ENCODE peak calls at places on chromosomes 4 and X, in eight cellular contexts. H, S, R, Q, N, L, A and K are unnamed samples.
A peak's percentile ranks its signal among the peaks of the same experiment; 100 is the strongest.

GRCh38 chrX:31545726-31546125 is 473.9 kb upstream of the FTHL17 start:
- DNase-seq in S (no peak), N (no peak), R (no peak), H (no peak), L (no peak), A (no peak), Q (no peak), K (no peak)

GRCh38 chr4:149884046-149884445 is 68.4 kb upstream of the IQCM start:
- DNase-seq in H (no peak), L (peak; percentile 72), R (no peak), A (no peak), S (no peak), N (no peak), Q (no peak), K (no peak)

GRCh38 chr4:135236035-135236434 is 1034.4 kb upstream of the PABPC4L start:
- DNase-seq in N (no peak), H (no peak), S (no peak), A (no peak), R (no peak), L (no peak), Q (no peak), K (no peak)

GRCh38 chr4:175802988-175803387 is 9.1 kb downstream of the GPM6A start:
- DNase-seq in H (no peak), N (no peak), L (no peak), Q (no peak), A (no peak), S (no peak), R (no peak), K (no peak)

GRCh38 chr4:184818216-184818564 is 7.6 kb downstream of the ACSL1 start:
- DNase-seq in H (no peak), Q (no peak), N (no peak), A (no peak), S (no peak), R (no peak), L (no peak), K (no peak)

GRCh38 chr4:931194-931959 is 739 bp downstream of the GAK start:
- DNase-seq in N (peak; percentile 48), S (no peak), L (peak; percentile 58), Q (no peak), A (no peak), H (no peak), R (no peak), K (no peak)

GRCh38 chr4:15478724-15479088 is 9.0 kb downstream of the CC2D2A start:
- DNase-seq in Q (no peak), N (no peak), R (no peak), S (no peak), H (no peak), A (no peak), L (no peak), K (no peak)

GRCh38 chr4:177761692-177762091 is 319.5 kb upstream of the AGA start:
- DNase-seq in Q (no peak), A (no peak), N (no peak), R (no peak), S (no peak), L (no peak), H (no peak), K (no peak)

GRCh38 chrX:154136627-154137161 is 7.3 kb upstream of the OPN1LW start:
- DNase-seq in H (peak; percentile 87), A (peak; percentile 74), L (peak; percentile 60), Q (peak; percentile 1), R (peak; percentile 86), N (peak; percentile 36), S (peak; percentile 78), K (no peak)

GRCh38 chr4:111136438-111136837 is 513.6 kb upstream of the PITX2 start:
- DNase-seq in R (peak; percentile 29), Q (no peak), L (no peak), S (no peak), N (peak; percentile 20), A (no peak), H (no peak), K (no peak)

GRCh38 chr4:24878256-24879016 is 34.4 kb downstream of the CCDC149 start:
- DNase-seq in A (no peak), N (no peak), S (no peak), H (no peak), L (no peak), R (no peak), Q (no peak), K (no peak)

GRCh38 chrX:154470434-154470833 is 8.6 kb downstream of the LAGE3 start:
- DNase-seq in A (no peak), R (no peak), S (no peak), L (no peak), H (no peak), N (no peak), Q (no peak), K (no peak)

GRCh38 chrX:63930140-63930539 is 145.1 kb upstream of the ARHGEF9 start:
- DNase-seq in L (no peak), R (no peak), N (peak; percentile 1), H (no peak), S (no peak), Q (no peak), A (peak; percentile 43), K (no peak)

GRCh38 chrX:96835660-96836289 is 47.9 kb upstream of the RPA4 start:
- DNase-seq in Q (no peak), A (no peak), N (no peak), S (no peak), R (no peak), H (no peak), L (no peak), K (no peak)

GRCh38 chr4:182258441-182259031 is 15.3 kb downstream of the TENM3 start:
- DNase-seq in N (no peak), H (no peak), R (no peak), S (no peak), Q (no peak), L (no peak), A (no peak), K (no peak)

GRCh38 chrX:48480142-48480541 is 4.1 kb downstream of the FTSJ1 start:
- DNase-seq in S (no peak), N (no peak), R (no peak), H (no peak), L (no peak), A (no peak), Q (no peak), K (no peak)
- H3K4me3 ChIP-seq in S (no peak overlapping the region), N (no peak overlapping the region), R (no peak overlapping the region), H (no peak overlapping the region), L (no peak overlapping the region), A (no peak overlapping the region), Q (no peak overlapping the region), K (no peak overlapping the region)

DNA sequence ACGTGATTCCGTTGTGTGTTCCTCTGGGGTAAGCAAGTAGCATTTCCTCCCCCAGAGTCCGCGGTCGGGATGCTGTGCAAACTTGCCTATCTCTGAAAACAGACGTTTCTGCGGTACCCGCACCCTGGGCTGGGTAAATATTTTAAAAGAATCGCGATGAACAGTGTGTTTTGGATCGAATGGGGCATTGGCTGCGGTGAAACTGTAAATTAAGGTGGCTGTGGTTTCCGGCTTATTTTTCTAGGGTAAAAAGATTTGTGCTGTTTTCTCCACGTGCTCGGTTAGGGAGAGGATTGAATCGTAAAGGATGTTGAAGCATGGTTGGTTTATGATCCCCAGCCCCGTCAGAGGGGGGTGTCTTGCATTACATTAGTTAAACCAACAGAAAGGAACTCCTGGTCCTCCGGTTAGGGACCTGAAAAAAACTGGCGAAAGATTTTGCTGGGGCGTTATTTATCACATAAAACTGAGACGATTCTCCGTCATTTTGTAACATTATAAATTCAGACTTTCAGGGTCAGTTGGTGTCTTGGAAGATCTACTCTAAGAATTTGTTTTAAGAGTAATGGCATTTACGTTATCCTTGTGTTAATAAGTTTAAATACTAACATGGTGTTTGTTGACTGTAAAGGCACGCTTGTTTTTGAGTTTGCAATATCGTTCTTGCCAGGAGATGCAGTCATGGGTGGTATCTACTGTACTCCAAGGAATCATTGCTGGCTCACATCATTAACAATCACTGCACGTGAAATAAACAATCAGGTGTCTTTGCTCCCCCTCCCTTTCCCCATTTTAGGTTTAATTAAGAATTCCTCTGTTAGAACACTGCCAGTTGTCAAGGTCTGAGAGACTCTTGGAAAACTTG is 1.4 kb downstream of the HHIP start:
- DNase-seq in Q (no peak), L (no peak), A (no peak), H (no peak), R (no peak), S (no peak), N (peak; percentile 77), K (no peak)
- H3K4me3 ChIP-seq in Q (peak overlapping the region; percentile 42), L (peak overlapping the region; percentile 27), A (no peak overlapping the region), H (peak overlapping the region; percentile 48), R (no peak overlapping the region), S (no peak overlapping the region), N (peak overlapping the region; percentile 70), K (peak overlapping the region; percentile 64)

GRCh38 chr4:103075435-103075893 is 1.1 kb downstream of the SLC9B2 start:
- DNase-seq in A (peak; percentile 68), S (no peak), H (no peak), R (no peak), L (no peak), Q (no peak), N (peak; percentile 63), K (no peak)

GRCh38 chr4:103074039-103074438 is 2.5 kb downstream of the SLC9B2 start:
- DNase-seq in S (no peak), R (no peak), L (no peak), N (no peak), Q (no peak), H (no peak), A (no peak), K (no peak)

GRCh38 chr4:103075894-103076776 is at the start of gene SLC9B2:
- DNase-seq in N (peak; percentile 65), R (peak; percentile 74), S (peak; percentile 79), A (peak; percentile 85), L (peak; percentile 52), H (peak; percentile 86), Q (no peak), K (no peak)

GRCh38 chr4:103076777-103077347 is 301 bp upstream of the SLC9B2 start:
- DNase-seq in R (no peak), S (no peak), H (no peak), Q (no peak), N (no peak), A (peak; percentile 82), L (no peak), K (no peak)

DNA sequence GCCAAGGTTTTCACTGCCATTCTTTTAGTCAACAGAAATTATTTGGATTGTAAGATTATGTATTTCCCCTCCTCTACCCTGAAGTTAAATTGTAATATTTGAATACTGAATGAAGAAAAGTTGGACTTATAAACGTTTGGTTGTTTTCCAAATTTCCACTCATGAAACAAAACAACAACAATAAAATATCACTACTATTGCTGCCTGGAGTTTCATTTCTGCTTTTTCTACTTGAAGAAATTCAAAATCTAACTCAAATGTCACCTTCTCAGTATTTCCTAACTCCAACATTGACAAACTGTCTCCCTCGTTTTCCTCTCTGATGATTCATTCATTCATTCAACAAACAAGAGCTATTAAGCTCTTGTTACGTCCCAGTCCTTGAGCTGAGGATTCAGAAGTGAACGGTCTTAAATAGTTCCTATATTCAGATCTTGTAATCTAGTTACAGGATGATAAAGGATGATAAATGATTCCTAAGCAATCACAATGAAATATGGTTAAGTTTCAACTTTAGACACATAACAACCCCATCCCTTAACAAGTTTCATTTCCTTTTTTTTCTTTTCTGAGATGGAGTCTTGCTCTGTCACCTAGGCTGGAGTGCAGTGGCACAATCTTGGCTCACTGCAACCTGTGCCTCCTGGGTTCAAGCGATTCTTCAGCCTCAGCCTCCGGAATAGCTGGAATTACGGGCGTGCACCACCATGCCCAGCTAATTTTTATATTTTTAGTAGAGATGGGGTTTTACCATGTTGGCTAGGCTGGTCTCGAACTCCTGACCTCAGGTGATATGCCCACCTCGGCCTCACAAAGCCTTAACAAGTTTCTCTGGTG is 1.7 kb downstream of the SLC9B2 start:
- DNase-seq in S (no peak), H (no peak), A (peak; percentile 80), Q (no peak), R (no peak), L (no peak), N (no peak), K (no peak)
- H3K4me3 ChIP-seq in S (peak overlapping the region; percentile 56), H (no peak overlapping the region), A (peak overlapping the region; percentile 95), Q (no peak overlapping the region), R (peak overlapping the region; percentile 87), L (no peak overlapping the region), N (no peak overlapping the region), K (no peak overlapping the region)

GRCh38 chr4:41215969-41216293 is 1.6 kb upstream of the APBB2 start:
- DNase-seq in A (no peak), N (no peak), L (no peak), H (no peak), S (no peak), R (no peak), Q (no peak), K (no peak)
- H3K4me3 ChIP-seq in A (peak overlapping the region; percentile 49), N (peak overlapping the region; percentile 82), L (peak overlapping the region; percentile 48), H (peak overlapping the region; percentile 65), S (peak overlapping the region; percentile 53), R (peak overlapping the region; percentile 82), Q (peak overlapping the region; percentile 64), K (peak overlapping the region; percentile 81)